ENCODE peak calls at places on chromosomes 6 and 20, in six cellular contexts. K is GM23338, W is neural progenitor cell, Q is hepatocyte, O is astrocyte, A is IMR-90. H is an unnamed sample.

GRCh38 chr20:2652724-2653510 is 485 bp downstream of the NOP56 start:
- DNase-seq in K (peak), W (peak), Q (peak), O (no peak), A (no peak), H (peak)

GRCh38 chr20:63574156-63574828 is at the start of gene HELZ2:
- DNase-seq in K (peak), W (peak), Q (peak), O (peak), A (peak), H (peak)

GRCh38 chr6:16918586-16918985 is 157.3 kb upstream of the ATXN1 start:
- DNase-seq in K (peak), W (no peak), Q (no peak), O (no peak), A (no peak), H (no peak)

GRCh38 chr6:170182781-170183120 is 108.1 kb downstream of the DLL1 start:
- DNase-seq in K (no peak), W (no peak), Q (no peak), O (no peak), A (no peak), H (no peak)

GRCh38 chr20:469746-470490 is 7.6 kb upstream of the TBC1D20 start:
- DNase-seq in K (no peak), W (no peak), Q (no peak), O (no peak), A (no peak), H (no peak)

GRCh38 chr6:165745492-165745891 is 82.5 kb upstream of the PDE10A start:
- DNase-seq in K (no peak), W (no peak), Q (no peak), O (no peak), A (no peak), H (no peak)

GRCh38 chr6:16575655-16576054 is 185.6 kb downstream of the ATXN1 start:
- DNase-seq in K (no peak), W (no peak), Q (no peak), O (no peak), A (no peak), H (no peak)

GRCh38 chr20:23515250-23515939 is 24.5 kb downstream of the CST8 start:
- DNase-seq in K (peak), W (no peak), Q (no peak), O (no peak), A (peak), H (no peak)

GRCh38 chr6:17032595-17033591 is 69.0 kb upstream of the STMND1 start:
- DNase-seq in K (no peak), W (no peak), Q (peak), O (peak), A (peak), H (no peak)

GRCh38 chr6:151647871-151648639 is 154.2 kb downstream of the CCDC170 start:
- DNase-seq in K (peak), W (peak), Q (peak), O (no peak), A (no peak), H (no peak)

GRCh38 chr6:134979142-134979541 is 29.2 kb upstream of the ALDH8A1 start:
- DNase-seq in K (no peak), W (no peak), Q (no peak), O (no peak), A (no peak), H (no peak)

GRCh38 chr6:108008363-108008762 is 50.4 kb upstream of the SEC63 start:
- DNase-seq in K (no peak), W (no peak), Q (no peak), O (no peak), A (no peak), H (no peak)

GRCh38 chr6:24859132-24859531 is 60.4 kb upstream of the ARMH2 start:
- DNase-seq in K (no peak), W (no peak), Q (no peak), O (no peak), A (no peak), H (no peak)

GRCh38 chr20:18986146-18986830 is 172.7 kb downstream of the SCP2D1 start:
- DNase-seq in K (no peak), W (no peak), Q (no peak), O (no peak), A (no peak), H (no peak)

DNA sequence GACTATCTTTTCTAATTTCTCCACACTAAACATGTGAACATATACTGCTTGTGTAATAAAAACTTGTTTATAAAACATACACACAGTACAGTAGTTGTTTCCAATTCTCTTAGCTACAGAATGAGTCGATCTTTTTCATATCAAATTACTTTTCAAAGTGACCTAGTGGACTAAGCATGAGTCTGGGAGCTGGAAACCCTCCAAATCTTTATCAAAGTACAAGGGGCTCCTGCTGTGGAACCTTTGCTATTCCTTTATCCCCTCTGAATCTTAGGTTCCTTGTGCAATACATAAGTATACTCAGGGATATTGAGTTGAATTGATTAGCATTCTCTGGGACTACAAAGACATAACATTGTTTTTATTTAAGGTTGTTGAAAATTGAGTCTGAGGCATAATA is 48.7 kb upstream of the TAB2 start:
- DNase-seq in K (no peak), W (no peak), Q (no peak), O (peak), A (peak), H (no peak)
- H2AFZ ChIP-seq in K (no peak), W (no peak), Q (no peak), O (no peak), A (no peak), H (no peak)

GRCh38 chr20:45087814-45088213 is 13.1 kb downstream of the KCNS1 start:
- DNase-seq in K (no peak), W (no peak), Q (no peak), O (peak), A (peak), H (no peak)
- H2AFZ ChIP-seq in K (no peak), W (no peak), Q (no peak), O (no peak), A (peak), H (no peak)

GRCh38 chr6:137222376-137222775 is 3.2 kb upstream of the IFNGR1 start:
- DNase-seq in K (no peak), W (no peak), Q (no peak), O (no peak), A (no peak), H (no peak)
- H2AFZ ChIP-seq in K (no peak), W (no peak), Q (no peak), O (no peak), A (no peak), H (no peak)

GRCh38 chr20:33917813-33918525 is 75.7 kb upstream of the RALY start:
- DNase-seq in K (no peak), W (no peak), Q (no peak), O (no peak), A (no peak), H (peak)
- H2AFZ ChIP-seq in K (no peak), W (no peak), Q (no peak), O (no peak), A (no peak), H (peak)

GRCh38 chr6:127854009-127854408 is 46.8 kb downstream of the THEMIS start:
- DNase-seq in K (no peak), W (no peak), Q (no peak), O (no peak), A (no peak), H (peak)

GRCh38 chr6:127857051-127857637 is 43.7 kb downstream of the THEMIS start:
- DNase-seq in K (no peak), W (no peak), Q (no peak), O (no peak), A (no peak), H (no peak)

GRCh38 chr6:127859956-127860355 is 40.9 kb downstream of the THEMIS start:
- DNase-seq in K (no peak), W (no peak), Q (no peak), O (no peak), A (no peak), H (no peak)

GRCh38 chr6:127858992-127859391 is 41.9 kb downstream of the THEMIS start:
- DNase-seq in K (peak), W (no peak), Q (no peak), O (no peak), A (no peak), H (no peak)

DNA sequence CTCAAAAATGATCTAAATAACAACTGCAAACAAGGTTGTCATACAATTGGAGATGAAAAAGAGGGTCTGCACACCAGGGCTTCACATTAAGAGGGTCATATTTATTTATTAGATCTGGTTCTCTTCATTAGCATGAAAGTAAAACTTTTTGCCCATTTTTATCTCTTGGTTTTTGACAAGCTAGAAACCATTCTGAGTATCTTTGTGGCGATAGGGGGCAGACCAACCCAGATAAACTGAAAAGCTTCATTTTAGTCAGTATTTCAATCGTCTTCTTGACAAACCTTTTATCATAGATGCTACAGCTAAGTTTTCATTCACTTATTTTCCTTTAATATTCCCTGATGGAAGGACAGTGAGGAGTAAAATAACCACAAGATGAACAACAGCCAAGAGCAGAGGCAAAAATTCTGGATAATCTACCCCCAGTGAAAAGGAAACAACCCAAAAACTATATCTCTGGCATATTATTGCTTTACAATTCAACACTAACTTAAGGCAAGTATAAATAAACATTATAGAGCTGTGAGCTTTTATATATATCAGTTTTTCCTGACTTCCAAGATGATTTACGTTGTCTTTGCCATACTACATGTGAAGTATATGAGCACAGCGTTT is 45.2 kb downstream of the THEMIS start:
- DNase-seq in K (peak), W (peak), Q (peak), O (no peak), A (peak), H (peak)
- H2AFZ ChIP-seq in K (no peak), W (no peak), Q (no peak), O (no peak), A (no peak), H (no peak)

GRCh38 chr6:163841733-163842132 is 427.2 kb downstream of the QKI start:
- DNase-seq in K (no peak), W (no peak), Q (no peak), O (no peak), A (no peak), H (no peak)
- H2AFZ ChIP-seq in K (no peak), W (no peak), Q (no peak), O (no peak), A (peak), H (no peak)

GRCh38 chr6:77450924-77451323 is 12.4 kb downstream of the HTR1B start:
- DNase-seq in K (no peak), W (no peak), Q (no peak), O (no peak), A (peak), H (no peak)

GRCh38 chr6:77451466-77451865 is 11.8 kb downstream of the HTR1B start:
- DNase-seq in K (no peak), W (no peak), Q (no peak), O (peak), A (no peak), H (no peak)

GRCh38 chr6:77447254-77447653 is 16.0 kb downstream of the HTR1B start:
- DNase-seq in K (no peak), W (no peak), Q (no peak), O (peak), A (peak), H (no peak)

GRCh38 chr6:77445214-77445613 is 18.1 kb downstream of the HTR1B start:
- DNase-seq in K (no peak), W (no peak), Q (no peak), O (no peak), A (no peak), H (no peak)

GRCh38 chr6:77448546-77448945 is 14.7 kb downstream of the HTR1B start:
- DNase-seq in K (no peak), W (no peak), Q (no peak), O (no peak), A (peak), H (no peak)
- H2AFZ ChIP-seq in K (no peak), W (no peak), Q (no peak), O (no peak), A (no peak), H (no peak)

DNA sequence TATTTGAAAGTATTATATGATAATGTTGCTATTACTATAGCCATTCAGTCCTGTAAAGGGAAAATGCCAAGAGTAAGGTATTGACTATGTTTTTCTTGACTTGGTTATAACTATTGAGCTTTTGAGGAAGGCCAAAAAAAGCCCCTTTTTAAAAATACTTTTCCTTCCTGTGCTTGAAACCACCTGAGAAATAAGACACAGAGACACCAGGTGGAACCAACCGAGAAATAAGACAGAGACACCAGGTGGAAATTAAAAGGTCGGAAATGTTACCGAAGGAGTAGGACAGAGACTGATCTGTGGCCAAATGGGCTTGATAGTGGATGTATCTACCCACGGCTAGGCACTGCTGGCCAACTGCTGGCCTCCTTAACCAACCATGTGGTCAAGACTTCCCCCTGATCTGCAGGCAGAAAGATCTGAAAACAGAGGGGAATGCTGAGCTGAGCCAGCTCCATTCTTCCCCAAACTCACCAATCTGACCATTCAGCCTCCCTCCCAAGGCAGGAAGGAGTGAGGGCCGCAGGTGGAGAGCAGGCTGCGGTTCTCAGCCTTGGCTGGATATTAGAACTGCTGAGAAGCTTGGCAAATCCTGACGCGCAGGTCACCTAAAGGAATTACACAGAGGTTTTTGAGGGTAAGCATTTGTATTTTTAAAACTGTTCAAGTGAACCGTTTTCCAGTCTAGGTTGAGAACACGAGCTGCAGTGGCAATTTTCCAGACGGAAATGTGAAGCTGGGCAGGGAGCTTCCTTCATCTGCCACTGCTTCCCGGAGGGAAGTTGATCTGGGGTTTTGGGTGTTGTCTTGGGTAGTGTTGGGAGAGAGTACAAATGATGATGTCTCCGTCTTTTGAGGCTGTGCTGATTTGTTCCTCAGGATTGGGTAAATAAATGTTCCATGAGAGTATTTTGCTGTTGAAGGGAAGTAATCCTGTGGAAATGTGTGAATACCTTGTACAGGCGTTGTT is 121.7 kb upstream of the EXOC2 start:
- DNase-seq in K (no peak), W (no peak), Q (no peak), O (no peak), A (no peak), H (peak)
- H2AFZ ChIP-seq in K (no peak), W (peak), Q (no peak), O (no peak), A (no peak), H (peak)